ENCODE peak calls at places on chromosomes 6 and 20, in eight cellular contexts. One of them, this sample, is unnamed.

GRCh38 chr20:61308171-61308795 is 56.2 kb downstream of the CDH4 start:
- DNase-seq in RPMI7951: no peak
- DNase-seq in activated T-cell treated with anti-CD3 and anti-CD28 coated beads, Interleukin-2, amount 50 U/mL, for 4 hours: no peak
- DNase-seq in T-helper 1 cell: no peak
- DNase-seq in HuH-7.5: no peak
- DNase-seq in stimulated activated CD4-positive, alpha-beta T cell treated with anti-CD3 and anti-CD28 coated beads, Interleukin-12 subunit alpha, Interleukin-12 subunit beta, amount 100 ng/mL, for 4 hours: no peak
- DNase-seq in tibial nerve: no peak
- DNase-seq in activated T-helper 1 cell treated with anti-CD3 and anti-CD28 coated beads, Interleukin-2, amount 50 U/mL, for 16 hours: no peak
- DNase-seq in this sample: no peak

GRCh38 chr6:54698974-54699373 is 147.6 kb upstream of the FAM83B start:
- DNase-seq in activated T-cell treated with anti-CD3 and anti-CD28 coated beads, Interleukin-2, amount 50 U/mL, for 4 hours: no peak
- DNase-seq in HuH-7.5: no peak
- DNase-seq in RPMI7951: no peak
- DNase-seq in activated T-helper 1 cell treated with anti-CD3 and anti-CD28 coated beads, Interleukin-2, amount 50 U/mL, for 16 hours: no peak
- DNase-seq in T-helper 1 cell: no peak
- DNase-seq in stimulated activated CD4-positive, alpha-beta T cell treated with anti-CD3 and anti-CD28 coated beads, Interleukin-12 subunit alpha, Interleukin-12 subunit beta, amount 100 ng/mL, for 4 hours: no peak
- DNase-seq in tibial nerve: no peak
- DNase-seq in this sample: no peak

GRCh38 chr6:99943846-99944245 is 50.2 kb downstream of the MCHR2 start:
- DNase-seq in T-helper 1 cell: no peak
- DNase-seq in RPMI7951: no peak
- DNase-seq in tibial nerve: no peak
- DNase-seq in HuH-7.5: no peak
- DNase-seq in activated T-helper 1 cell treated with anti-CD3 and anti-CD28 coated beads, Interleukin-2, amount 50 U/mL, for 16 hours: no peak
- DNase-seq in activated T-cell treated with anti-CD3 and anti-CD28 coated beads, Interleukin-2, amount 50 U/mL, for 4 hours: no peak
- DNase-seq in stimulated activated CD4-positive, alpha-beta T cell treated with anti-CD3 and anti-CD28 coated beads, Interleukin-12 subunit alpha, Interleukin-12 subunit beta, amount 100 ng/mL, for 4 hours: no peak
- DNase-seq in this sample: no peak

GRCh38 chr6:90466191-90466940 is 120.5 kb downstream of the MAP3K7 start:
- DNase-seq in stimulated activated CD4-positive, alpha-beta T cell treated with anti-CD3 and anti-CD28 coated beads, Interleukin-12 subunit alpha, Interleukin-12 subunit beta, amount 100 ng/mL, for 4 hours: peak
- DNase-seq in T-helper 1 cell: no peak
- DNase-seq in RPMI7951: peak
- DNase-seq in tibial nerve: no peak
- DNase-seq in HuH-7.5: no peak
- DNase-seq in activated T-helper 1 cell treated with anti-CD3 and anti-CD28 coated beads, Interleukin-2, amount 50 U/mL, for 16 hours: no peak
- DNase-seq in activated T-cell treated with anti-CD3 and anti-CD28 coated beads, Interleukin-2, amount 50 U/mL, for 4 hours: no peak
- DNase-seq in this sample: no peak

GRCh38 chr6:165580139-165580538 is 82.9 kb downstream of the PDE10A start:
- DNase-seq in stimulated activated CD4-positive, alpha-beta T cell treated with anti-CD3 and anti-CD28 coated beads, Interleukin-12 subunit alpha, Interleukin-12 subunit beta, amount 100 ng/mL, for 4 hours: no peak
- DNase-seq in activated T-cell treated with anti-CD3 and anti-CD28 coated beads, Interleukin-2, amount 50 U/mL, for 4 hours: no peak
- DNase-seq in activated T-helper 1 cell treated with anti-CD3 and anti-CD28 coated beads, Interleukin-2, amount 50 U/mL, for 16 hours: no peak
- DNase-seq in tibial nerve: no peak
- DNase-seq in HuH-7.5: no peak
- DNase-seq in T-helper 1 cell: no peak
- DNase-seq in RPMI7951: no peak
- DNase-seq in this sample: no peak

GRCh38 chr20:44621325-44621724 is 30.2 kb downstream of the ADA start:
- DNase-seq in RPMI7951: no peak
- DNase-seq in activated T-cell treated with anti-CD3 and anti-CD28 coated beads, Interleukin-2, amount 50 U/mL, for 4 hours: no peak
- DNase-seq in activated T-helper 1 cell treated with anti-CD3 and anti-CD28 coated beads, Interleukin-2, amount 50 U/mL, for 16 hours: no peak
- DNase-seq in tibial nerve: no peak
- DNase-seq in T-helper 1 cell: no peak
- DNase-seq in stimulated activated CD4-positive, alpha-beta T cell treated with anti-CD3 and anti-CD28 coated beads, Interleukin-12 subunit alpha, Interleukin-12 subunit beta, amount 100 ng/mL, for 4 hours: no peak
- DNase-seq in HuH-7.5: no peak
- DNase-seq in this sample: no peak

GRCh38 chr6:78999737-79000136 is 78.3 kb downstream of the PHIP start:
- DNase-seq in tibial nerve: no peak
- DNase-seq in RPMI7951: no peak
- DNase-seq in activated T-cell treated with anti-CD3 and anti-CD28 coated beads, Interleukin-2, amount 50 U/mL, for 4 hours: no peak
- DNase-seq in HuH-7.5: no peak
- DNase-seq in T-helper 1 cell: no peak
- DNase-seq in activated T-helper 1 cell treated with anti-CD3 and anti-CD28 coated beads, Interleukin-2, amount 50 U/mL, for 16 hours: no peak
- DNase-seq in stimulated activated CD4-positive, alpha-beta T cell treated with anti-CD3 and anti-CD28 coated beads, Interleukin-12 subunit alpha, Interleukin-12 subunit beta, amount 100 ng/mL, for 4 hours: no peak
- DNase-seq in this sample: no peak

GRCh38 chr6:3773696-3774298 is 22.3 kb upstream of the PXDC1 start:
- DNase-seq in activated T-cell treated with anti-CD3 and anti-CD28 coated beads, Interleukin-2, amount 50 U/mL, for 4 hours: no peak
- DNase-seq in RPMI7951: peak
- DNase-seq in tibial nerve: peak
- DNase-seq in activated T-helper 1 cell treated with anti-CD3 and anti-CD28 coated beads, Interleukin-2, amount 50 U/mL, for 16 hours: no peak
- DNase-seq in stimulated activated CD4-positive, alpha-beta T cell treated with anti-CD3 and anti-CD28 coated beads, Interleukin-12 subunit alpha, Interleukin-12 subunit beta, amount 100 ng/mL, for 4 hours: no peak
- DNase-seq in HuH-7.5: no peak
- DNase-seq in T-helper 1 cell: no peak
- DNase-seq in this sample: no peak

GRCh38 chr6:34526241-34526972 is 29.7 kb downstream of the SPDEF start:
- DNase-seq in activated T-cell treated with anti-CD3 and anti-CD28 coated beads, Interleukin-2, amount 50 U/mL, for 4 hours: no peak
- DNase-seq in RPMI7951: no peak
- DNase-seq in T-helper 1 cell: no peak
- DNase-seq in HuH-7.5: no peak
- DNase-seq in activated T-helper 1 cell treated with anti-CD3 and anti-CD28 coated beads, Interleukin-2, amount 50 U/mL, for 16 hours: no peak
- DNase-seq in stimulated activated CD4-positive, alpha-beta T cell treated with anti-CD3 and anti-CD28 coated beads, Interleukin-12 subunit alpha, Interleukin-12 subunit beta, amount 100 ng/mL, for 4 hours: no peak
- DNase-seq in tibial nerve: no peak
- DNase-seq in this sample: no peak

GRCh38 chr20:40563296-40563950 is 125.6 kb downstream of the MAFB start:
- DNase-seq in RPMI7951: peak
- DNase-seq in tibial nerve: no peak
- DNase-seq in activated T-helper 1 cell treated with anti-CD3 and anti-CD28 coated beads, Interleukin-2, amount 50 U/mL, for 16 hours: no peak
- DNase-seq in stimulated activated CD4-positive, alpha-beta T cell treated with anti-CD3 and anti-CD28 coated beads, Interleukin-12 subunit alpha, Interleukin-12 subunit beta, amount 100 ng/mL, for 4 hours: no peak
- DNase-seq in activated T-cell treated with anti-CD3 and anti-CD28 coated beads, Interleukin-2, amount 50 U/mL, for 4 hours: no peak
- DNase-seq in HuH-7.5: no peak
- DNase-seq in T-helper 1 cell: no peak
- DNase-seq in this sample: peak

GRCh38 chr6:127547909-127548649 is 28.9 kb upstream of the C6orf58 start:
- DNase-seq in activated T-helper 1 cell treated with anti-CD3 and anti-CD28 coated beads, Interleukin-2, amount 50 U/mL, for 16 hours: no peak
- DNase-seq in tibial nerve: no peak
- DNase-seq in HuH-7.5: no peak
- DNase-seq in stimulated activated CD4-positive, alpha-beta T cell treated with anti-CD3 and anti-CD28 coated beads, Interleukin-12 subunit alpha, Interleukin-12 subunit beta, amount 100 ng/mL, for 4 hours: no peak
- DNase-seq in activated T-cell treated with anti-CD3 and anti-CD28 coated beads, Interleukin-2, amount 50 U/mL, for 4 hours: no peak
- DNase-seq in RPMI7951: peak
- DNase-seq in T-helper 1 cell: no peak
- DNase-seq in this sample: no peak

GRCh38 chr6:112096901-112097300 is 9.5 kb downstream of the FAM229B start:
- DNase-seq in activated T-helper 1 cell treated with anti-CD3 and anti-CD28 coated beads, Interleukin-2, amount 50 U/mL, for 16 hours: no peak
- DNase-seq in activated T-cell treated with anti-CD3 and anti-CD28 coated beads, Interleukin-2, amount 50 U/mL, for 4 hours: no peak
- DNase-seq in HuH-7.5: no peak
- DNase-seq in tibial nerve: no peak
- DNase-seq in stimulated activated CD4-positive, alpha-beta T cell treated with anti-CD3 and anti-CD28 coated beads, Interleukin-12 subunit alpha, Interleukin-12 subunit beta, amount 100 ng/mL, for 4 hours: no peak
- DNase-seq in RPMI7951: no peak
- DNase-seq in T-helper 1 cell: no peak
- DNase-seq in this sample: no peak

GRCh38 chr20:47816487-47817451 is 31.5 kb upstream of the SULF2 start:
- DNase-seq in HuH-7.5: no peak
- DNase-seq in T-helper 1 cell: no peak
- DNase-seq in activated T-cell treated with anti-CD3 and anti-CD28 coated beads, Interleukin-2, amount 50 U/mL, for 4 hours: no peak
- DNase-seq in activated T-helper 1 cell treated with anti-CD3 and anti-CD28 coated beads, Interleukin-2, amount 50 U/mL, for 16 hours: no peak
- DNase-seq in stimulated activated CD4-positive, alpha-beta T cell treated with anti-CD3 and anti-CD28 coated beads, Interleukin-12 subunit alpha, Interleukin-12 subunit beta, amount 100 ng/mL, for 4 hours: no peak
- DNase-seq in RPMI7951: no peak
- DNase-seq in tibial nerve: no peak
- DNase-seq in this sample: no peak

GRCh38 chr6:165662671-165663282 is at the start of gene PDE10A:
- DNase-seq in activated T-helper 1 cell treated with anti-CD3 and anti-CD28 coated beads, Interleukin-2, amount 50 U/mL, for 16 hours: no peak
- DNase-seq in stimulated activated CD4-positive, alpha-beta T cell treated with anti-CD3 and anti-CD28 coated beads, Interleukin-12 subunit alpha, Interleukin-12 subunit beta, amount 100 ng/mL, for 4 hours: no peak
- DNase-seq in HuH-7.5: no peak
- DNase-seq in RPMI7951: peak
- DNase-seq in tibial nerve: peak
- DNase-seq in activated T-cell treated with anti-CD3 and anti-CD28 coated beads, Interleukin-2, amount 50 U/mL, for 4 hours: no peak
- DNase-seq in T-helper 1 cell: no peak
- DNase-seq in this sample: peak

GRCh38 chr20:56801991-56802740 is 173.1 kb downstream of the TFAP2C start:
- DNase-seq in activated T-cell treated with anti-CD3 and anti-CD28 coated beads, Interleukin-2, amount 50 U/mL, for 4 hours: no peak
- DNase-seq in tibial nerve: no peak
- DNase-seq in stimulated activated CD4-positive, alpha-beta T cell treated with anti-CD3 and anti-CD28 coated beads, Interleukin-12 subunit alpha, Interleukin-12 subunit beta, amount 100 ng/mL, for 4 hours: no peak
- DNase-seq in T-helper 1 cell: no peak
- DNase-seq in RPMI7951: no peak
- DNase-seq in activated T-helper 1 cell treated with anti-CD3 and anti-CD28 coated beads, Interleukin-2, amount 50 U/mL, for 16 hours: no peak
- DNase-seq in HuH-7.5: no peak
- DNase-seq in this sample: no peak

GRCh38 chr20:51122931-51123658 is 100.2 kb upstream of the KCNG1 start:
- DNase-seq in tibial nerve: no peak
- DNase-seq in activated T-helper 1 cell treated with anti-CD3 and anti-CD28 coated beads, Interleukin-2, amount 50 U/mL, for 16 hours: no peak
- DNase-seq in stimulated activated CD4-positive, alpha-beta T cell treated with anti-CD3 and anti-CD28 coated beads, Interleukin-12 subunit alpha, Interleukin-12 subunit beta, amount 100 ng/mL, for 4 hours: no peak
- DNase-seq in T-helper 1 cell: no peak
- DNase-seq in RPMI7951: no peak
- DNase-seq in activated T-cell treated with anti-CD3 and anti-CD28 coated beads, Interleukin-2, amount 50 U/mL, for 4 hours: no peak
- DNase-seq in HuH-7.5: no peak
- DNase-seq in this sample: no peak

GRCh38 chr6:35343835-35344550 is 1.6 kb downstream of the PPARD start:
- DNase-seq in T-helper 1 cell: no peak
- DNase-seq in activated T-helper 1 cell treated with anti-CD3 and anti-CD28 coated beads, Interleukin-2, amount 50 U/mL, for 16 hours: no peak
- DNase-seq in activated T-cell treated with anti-CD3 and anti-CD28 coated beads, Interleukin-2, amount 50 U/mL, for 4 hours: no peak
- DNase-seq in HuH-7.5: no peak
- DNase-seq in stimulated activated CD4-positive, alpha-beta T cell treated with anti-CD3 and anti-CD28 coated beads, Interleukin-12 subunit alpha, Interleukin-12 subunit beta, amount 100 ng/mL, for 4 hours: no peak
- DNase-seq in RPMI7951: peak
- DNase-seq in tibial nerve: no peak
- DNase-seq in this sample: no peak

GRCh38 chr6:5537967-5538366 is 276.7 kb downstream of the FARS2 start:
- DNase-seq in tibial nerve: no peak
- DNase-seq in activated T-cell treated with anti-CD3 and anti-CD28 coated beads, Interleukin-2, amount 50 U/mL, for 4 hours: no peak
- DNase-seq in RPMI7951: no peak
- DNase-seq in T-helper 1 cell: no peak
- DNase-seq in activated T-helper 1 cell treated with anti-CD3 and anti-CD28 coated beads, Interleukin-2, amount 50 U/mL, for 16 hours: no peak
- DNase-seq in HuH-7.5: no peak
- DNase-seq in stimulated activated CD4-positive, alpha-beta T cell treated with anti-CD3 and anti-CD28 coated beads, Interleukin-12 subunit alpha, Interleukin-12 subunit beta, amount 100 ng/mL, for 4 hours: no peak
- DNase-seq in this sample: no peak

GRCh38 chr6:45658396-45658795 is 280.7 kb upstream of the SUPT3H start:
- DNase-seq in activated T-helper 1 cell treated with anti-CD3 and anti-CD28 coated beads, Interleukin-2, amount 50 U/mL, for 16 hours: no peak
- DNase-seq in stimulated activated CD4-positive, alpha-beta T cell treated with anti-CD3 and anti-CD28 coated beads, Interleukin-12 subunit alpha, Interleukin-12 subunit beta, amount 100 ng/mL, for 4 hours: no peak
- DNase-seq in RPMI7951: no peak
- DNase-seq in activated T-cell treated with anti-CD3 and anti-CD28 coated beads, Interleukin-2, amount 50 U/mL, for 4 hours: no peak
- DNase-seq in tibial nerve: no peak
- DNase-seq in HuH-7.5: no peak
- DNase-seq in T-helper 1 cell: no peak
- DNase-seq in this sample: no peak

GRCh38 chr20:49979030-49979832 is 3.5 kb upstream of the SNAI1 start:
- DNase-seq in activated T-cell treated with anti-CD3 and anti-CD28 coated beads, Interleukin-2, amount 50 U/mL, for 4 hours: peak
- DNase-seq in tibial nerve: no peak
- DNase-seq in HuH-7.5: peak
- DNase-seq in RPMI7951: peak
- DNase-seq in activated T-helper 1 cell treated with anti-CD3 and anti-CD28 coated beads, Interleukin-2, amount 50 U/mL, for 16 hours: peak
- DNase-seq in T-helper 1 cell: peak
- DNase-seq in stimulated activated CD4-positive, alpha-beta T cell treated with anti-CD3 and anti-CD28 coated beads, Interleukin-12 subunit alpha, Interleukin-12 subunit beta, amount 100 ng/mL, for 4 hours: peak
- DNase-seq in this sample: peak

GRCh38 chr6:152572395-152573061 is 64.6 kb downstream of the SYNE1 start:
- DNase-seq in T-helper 1 cell: no peak
- DNase-seq in stimulated activated CD4-positive, alpha-beta T cell treated with anti-CD3 and anti-CD28 coated beads, Interleukin-12 subunit alpha, Interleukin-12 subunit beta, amount 100 ng/mL, for 4 hours: no peak
- DNase-seq in HuH-7.5: no peak
- DNase-seq in activated T-cell treated with anti-CD3 and anti-CD28 coated beads, Interleukin-2, amount 50 U/mL, for 4 hours: no peak
- DNase-seq in RPMI7951: peak
- DNase-seq in tibial nerve: no peak
- DNase-seq in activated T-helper 1 cell treated with anti-CD3 and anti-CD28 coated beads, Interleukin-2, amount 50 U/mL, for 16 hours: no peak
- DNase-seq in this sample: no peak